ENCODE peak calls at places on chromosomes 7 and 10, in four cellular contexts. U, L, M and O are unnamed samples.

GRCh38 chr7:100887186-100887954 is 2.1 kb downstream of the UFSP1 start:
- DNase-seq in U (no peak), L (no peak), M (no peak), O (peak)

GRCh38 chr10:132373241-132373955 is 23.6 kb upstream of the PWWP2B start:
- DNase-seq in U (no peak), L (no peak), M (no peak), O (no peak)

GRCh38 chr10:82378146-82378545 is 503.2 kb downstream of the NRG3 start:
- DNase-seq in U (no peak), L (no peak), M (peak), O (no peak)

GRCh38 chr10:480928-481551 is 208.4 kb downstream of the DIP2C start:
- DNase-seq in U (no peak), L (no peak), M (peak), O (no peak)

GRCh38 chr10:47159361-47160228 is 140.4 kb upstream of the GDF10 start:
- DNase-seq in U (no peak), L (no peak), M (no peak), O (no peak)

GRCh38 chr10:7563368-7563767 is 103.4 kb downstream of the ITIH5 start:
- DNase-seq in U (no peak), L (no peak), M (peak), O (no peak)

GRCh38 chr7:128839751-128840177 is 9.6 kb downstream of the FLNC start:
- DNase-seq in U (no peak), L (no peak), M (no peak), O (no peak)

GRCh38 chr10:47257396-47258120 is 42.4 kb upstream of the GDF10 start:
- DNase-seq in U (no peak), L (no peak), M (no peak), O (no peak)

GRCh38 chr7:36132025-36132424 is 21.0 kb upstream of the EEPD1 start:
- DNase-seq in U (no peak), L (no peak), M (no peak), O (no peak)

GRCh38 chr10:122308487-122309141 is 37.5 kb downstream of the BTBD16 start:
- DNase-seq in U (no peak), L (no peak), M (no peak), O (no peak)

GRCh38 chr10:20248309-20248708 is 432.1 kb downstream of the PLXDC2 start:
- DNase-seq in U (no peak), L (no peak), M (peak), O (no peak)

GRCh38 chr7:157158400-157158799 is 19.7 kb downstream of the UBE3C start:
- DNase-seq in U (no peak), L (no peak), M (no peak), O (no peak)

GRCh38 chr10:97169911-97170693 is 15.7 kb downstream of the SLIT1 start:
- DNase-seq in U (no peak), L (no peak), M (peak), O (no peak)

GRCh38 chr7:43880596-43880995 is 11.3 kb upstream of the MRPS24 start:
- DNase-seq in U (no peak), L (no peak), M (no peak), O (no peak)

GRCh38 chr7:19958309-19958896 is 185.0 kb upstream of the TMEM196 start:
- DNase-seq in U (no peak), L (no peak), M (no peak), O (no peak)

GRCh38 chr10:99976886-99977391 is 32.8 kb downstream of the DNMBP start:
- DNase-seq in U (no peak), L (no peak), M (peak), O (no peak)

GRCh38 chr10:124892031-124892430 is 49.9 kb upstream of the ZRANB1 start:
- DNase-seq in U (no peak), L (no peak), M (no peak), O (no peak)

GRCh38 chr7:25820432-25821040 is 331.5 kb upstream of the NFE2L3 start:
- DNase-seq in U (peak), L (no peak), M (no peak), O (no peak)

GRCh38 chr7:76351372-76351771 is 7.4 kb downstream of the YWHAG start:
- DNase-seq in U (no peak), L (no peak), M (no peak), O (no peak)

GRCh38 chr10:8036521-8037198 is 17.8 kb upstream of the GATA3 start:
- DNase-seq in U (no peak), L (no peak), M (no peak), O (no peak)

GRCh38 chr7:105911961-105912575 is 35.7 kb upstream of the ATXN7L1 start:
- DNase-seq in U (no peak), L (no peak), M (no peak), O (no peak)

GRCh38 chr10:5575482-5576153 is 50.9 kb downstream of the CALML3 start:
- DNase-seq in U (no peak), L (no peak), M (no peak), O (no peak)

GRCh38 chr10:89625041-89625765 is 19.8 kb downstream of the PANK1 start:
- DNase-seq in U (no peak), L (no peak), M (no peak), O (no peak)

GRCh38 chr7:91517408-91517807 is 253.2 kb downstream of the FZD1 start:
- DNase-seq in U (no peak), L (no peak), M (no peak), O (no peak)

GRCh38 chr7:7957513-7957912 is 11.1 kb upstream of the GLCCI1 start:
- DNase-seq in U (no peak), L (no peak), M (no peak), O (no peak)

GRCh38 chr7:1720325-1720724 is 50.2 kb downstream of the ELFN1 start:
- DNase-seq in U (no peak), L (no peak), M (no peak), O (no peak)

DNA sequence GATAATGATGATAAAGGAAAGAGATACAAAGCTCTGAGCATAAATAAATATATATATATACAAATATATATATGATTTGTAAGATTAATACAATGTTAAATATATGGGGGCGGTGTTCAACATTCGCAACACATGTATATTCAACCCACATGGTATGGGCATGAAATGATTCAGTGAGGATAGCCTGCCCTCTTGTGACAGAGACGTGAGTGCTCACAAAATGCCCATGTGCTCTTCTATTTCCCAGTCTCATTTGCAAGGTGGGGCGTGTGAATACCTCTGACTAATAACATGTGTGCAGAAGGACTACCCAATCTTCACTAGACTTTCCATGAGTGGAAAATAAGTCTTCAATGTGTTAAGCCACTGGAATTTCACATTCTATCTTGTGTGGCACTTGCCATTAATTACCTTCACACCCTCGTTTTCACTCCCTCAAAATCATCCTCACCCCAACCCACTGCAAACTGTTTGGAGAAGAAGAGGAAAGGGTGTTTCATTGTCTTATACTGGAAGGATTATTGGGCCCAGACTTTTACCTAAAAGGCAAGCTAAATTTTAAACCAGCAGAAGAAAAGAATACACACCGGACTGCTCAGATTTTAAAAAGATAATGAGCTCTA is 26.9 kb downstream of the ASAH2 start:
- DNase-seq in U (peak), L (no peak), M (no peak), O (no peak)
- TF ChIP-seq CTCF in U (peak), L (no peak), M (peak), O (no peak)

DNA sequence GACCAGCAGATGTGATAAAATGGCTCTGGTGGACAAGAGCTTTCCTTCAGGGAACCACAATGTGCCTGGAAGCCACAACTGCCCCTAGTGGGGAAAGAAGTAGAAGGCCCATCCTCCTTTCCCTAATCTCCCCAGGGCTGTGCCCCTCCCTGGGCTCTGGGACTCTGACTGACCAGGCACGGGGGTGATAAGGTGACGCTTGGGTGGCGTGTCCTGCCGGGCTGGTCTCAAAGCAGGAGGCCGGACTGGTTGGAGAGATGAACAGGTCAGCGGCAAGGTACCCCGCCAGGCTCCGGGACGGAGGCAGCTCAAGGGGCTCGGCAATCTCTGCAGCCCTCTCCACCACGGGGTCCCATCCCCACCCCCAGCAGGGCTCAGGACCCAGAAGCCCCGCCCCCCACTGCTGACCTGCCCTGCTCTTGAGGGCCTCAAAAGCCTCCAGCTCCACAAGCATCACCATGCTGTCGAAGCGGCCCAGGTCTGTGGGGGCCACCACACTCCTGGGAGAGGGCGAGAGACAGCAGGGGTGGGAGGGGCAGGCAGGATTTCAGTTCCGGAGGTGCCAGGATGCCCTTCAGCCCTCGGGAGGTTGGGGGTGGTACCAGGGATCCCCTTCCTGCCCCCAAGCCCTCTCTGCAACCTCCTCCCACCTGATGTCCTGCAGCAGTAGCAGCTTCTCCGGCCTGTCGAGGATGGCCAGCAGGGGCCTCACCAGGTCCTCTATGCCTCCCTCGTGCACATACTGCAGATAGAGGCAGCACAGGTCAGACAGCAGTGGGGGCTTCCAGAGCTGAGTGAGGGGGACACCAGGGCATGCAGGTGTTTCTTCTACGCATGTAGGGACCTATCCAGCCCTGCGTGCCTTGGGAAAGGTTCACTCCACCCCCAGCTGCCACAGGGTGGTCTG is 12.2 kb downstream of the LZTS2 start:
- DNase-seq in U (peak), L (no peak), M (no peak), O (no peak)
- TF ChIP-seq CTCF in U (peak), L (no peak), M (no peak), O (no peak)

GRCh38 chr7:98358706-98359105 is 42.2 kb downstream of the BAIAP2L1 start:
- DNase-seq in U (no peak), L (no peak), M (no peak), O (no peak)

GRCh38 chr7:98360221-98361124 is 40.4 kb downstream of the BAIAP2L1 start:
- DNase-seq in U (peak), L (no peak), M (peak), O (no peak)

GRCh38 chr7:98359395-98359794 is 41.5 kb downstream of the BAIAP2L1 start:
- DNase-seq in U (no peak), L (no peak), M (no peak), O (no peak)

GRCh38 chr7:98355250-98355538 is 45.7 kb downstream of the BAIAP2L1 start:
- DNase-seq in U (no peak), L (no peak), M (no peak), O (no peak)

DNA sequence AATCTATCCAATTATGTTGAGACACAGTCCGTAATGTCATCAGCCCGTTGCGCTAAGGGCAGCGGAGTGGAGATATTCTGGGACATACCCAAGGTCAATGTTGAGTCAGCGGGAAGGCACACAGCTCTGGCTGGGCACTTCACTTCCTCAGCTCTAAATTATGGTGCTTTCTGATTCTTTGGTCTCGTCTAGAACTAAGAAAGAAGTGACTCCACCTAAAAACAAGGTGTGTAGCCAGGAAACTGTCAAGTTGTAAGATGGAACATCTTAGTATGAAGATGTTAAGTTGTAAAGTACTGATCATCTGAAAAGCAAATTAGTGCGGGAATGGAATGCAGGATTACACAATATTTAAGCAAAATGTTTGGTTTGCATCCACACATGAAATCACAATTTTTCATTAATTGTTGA is 43.1 kb downstream of the BAIAP2L1 start:
- DNase-seq in U (no peak), L (no peak), M (peak), O (no peak)
- TF ChIP-seq CTCF in U (no peak), L (no peak), M (no peak), O (no peak)

DNA sequence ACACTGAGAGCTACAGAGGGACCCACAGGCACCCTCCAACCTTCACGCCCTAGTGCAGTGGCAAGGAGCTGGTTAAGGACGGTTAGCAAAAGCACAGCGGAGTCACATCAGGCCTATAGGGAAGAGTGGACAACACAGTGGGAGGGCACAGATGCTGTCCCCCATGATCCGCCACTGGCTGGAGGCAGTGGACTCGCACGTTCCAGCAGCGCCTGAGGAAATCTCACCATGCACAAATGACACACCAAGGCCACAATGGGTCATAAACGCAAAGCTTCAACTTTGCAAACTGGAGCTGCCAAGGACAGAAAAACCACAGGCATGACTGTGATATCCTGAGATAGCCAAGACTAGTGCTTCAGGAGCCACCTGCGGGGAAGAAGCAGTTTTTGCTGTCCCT is 58.8 kb downstream of the GRB10 start:
- DNase-seq in U (no peak), L (no peak), M (peak), O (no peak)
- TF ChIP-seq CTCF in U (no peak), L (no peak), M (no peak), O (no peak)

GRCh38 chr7:94228678-94229077 is 166.0 kb upstream of the COL1A2 start:
- DNase-seq in U (no peak), L (no peak), M (no peak), O (no peak)
- TF ChIP-seq CTCF in U (no peak), L (no peak), M (no peak), O (no peak)

DNA sequence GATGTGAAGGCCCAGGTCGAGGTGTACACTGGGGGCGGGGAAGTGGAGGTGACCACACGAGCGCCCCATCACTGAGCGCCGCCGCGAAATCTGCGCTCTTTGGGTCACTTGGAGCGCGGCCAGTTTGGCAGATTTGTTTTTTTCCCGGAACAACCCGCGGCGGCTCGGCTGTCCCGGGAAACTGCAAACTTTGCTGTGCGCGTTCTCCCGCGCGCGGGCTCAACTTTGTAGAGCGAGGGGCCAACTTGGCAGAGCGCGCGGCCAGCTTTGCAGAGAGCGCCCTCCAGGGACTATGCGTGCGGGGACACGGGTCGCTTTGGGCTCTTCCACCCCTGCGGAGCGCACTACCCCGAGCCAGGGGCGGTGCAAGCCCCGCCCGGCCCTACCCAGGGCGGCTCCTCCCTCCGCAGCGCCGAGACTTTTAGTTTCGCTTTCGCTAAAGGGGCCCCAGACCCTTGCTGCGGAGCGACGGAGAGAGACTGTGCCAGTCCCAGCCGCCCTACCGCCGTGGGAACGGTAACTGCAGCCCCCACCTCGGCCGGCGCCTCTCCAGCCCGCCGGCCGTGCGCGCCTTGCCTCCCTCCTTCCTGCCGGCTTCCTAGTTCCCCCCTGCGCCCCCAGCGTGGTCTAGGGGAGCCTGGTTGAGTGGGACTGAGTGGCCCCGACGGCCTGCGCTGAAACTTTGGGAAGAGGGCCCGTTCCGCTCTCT is at the start of gene CASP7:
- DNase-seq in U (peak), L (peak), M (peak), O (peak)
- TF ChIP-seq CTCF in U (no peak), L (no peak), M (no peak), O (no peak)

GRCh38 chr7:17472518-17472917 is 174.1 kb downstream of the AHR start:
- DNase-seq in U (no peak), L (no peak), M (no peak), O (no peak)

GRCh38 chr7:17477182-17477581 is 178.7 kb downstream of the AHR start:
- DNase-seq in U (no peak), L (no peak), M (no peak), O (no peak)

GRCh38 chr7:17472939-17473338 is 174.5 kb downstream of the AHR start:
- DNase-seq in U (no peak), L (no peak), M (no peak), O (no peak)

GRCh38 chr7:17474724-17475344 is 176.4 kb downstream of the AHR start:
- DNase-seq in U (peak), L (no peak), M (no peak), O (no peak)
- TF ChIP-seq CTCF in U (peak), L (no peak), M (no peak), O (no peak)

DNA sequence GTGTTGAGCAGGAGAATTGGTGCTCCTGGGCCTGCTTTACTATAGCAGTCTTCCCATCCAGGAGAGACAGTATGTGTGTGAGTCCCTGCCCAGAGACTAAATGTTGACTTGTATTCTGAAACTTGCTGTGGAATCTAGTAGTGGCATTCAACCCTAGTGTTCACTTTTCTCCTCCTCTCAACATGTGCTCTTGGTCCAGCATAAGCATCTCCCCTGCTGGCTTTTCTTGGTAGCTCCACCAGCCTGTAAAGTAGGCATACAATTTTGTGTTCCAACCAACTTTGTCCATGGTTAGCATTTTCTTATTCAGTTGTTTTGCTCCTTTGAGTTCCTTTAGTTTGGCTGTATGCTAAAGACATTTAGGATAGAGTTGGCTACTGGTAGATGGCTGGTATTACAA is 45.9 kb downstream of the ASB4 start:
- DNase-seq in U (no peak), L (no peak), M (no peak), O (no peak)
- TF ChIP-seq CTCF in U (peak), L (no peak), M (peak), O (no peak)

DNA sequence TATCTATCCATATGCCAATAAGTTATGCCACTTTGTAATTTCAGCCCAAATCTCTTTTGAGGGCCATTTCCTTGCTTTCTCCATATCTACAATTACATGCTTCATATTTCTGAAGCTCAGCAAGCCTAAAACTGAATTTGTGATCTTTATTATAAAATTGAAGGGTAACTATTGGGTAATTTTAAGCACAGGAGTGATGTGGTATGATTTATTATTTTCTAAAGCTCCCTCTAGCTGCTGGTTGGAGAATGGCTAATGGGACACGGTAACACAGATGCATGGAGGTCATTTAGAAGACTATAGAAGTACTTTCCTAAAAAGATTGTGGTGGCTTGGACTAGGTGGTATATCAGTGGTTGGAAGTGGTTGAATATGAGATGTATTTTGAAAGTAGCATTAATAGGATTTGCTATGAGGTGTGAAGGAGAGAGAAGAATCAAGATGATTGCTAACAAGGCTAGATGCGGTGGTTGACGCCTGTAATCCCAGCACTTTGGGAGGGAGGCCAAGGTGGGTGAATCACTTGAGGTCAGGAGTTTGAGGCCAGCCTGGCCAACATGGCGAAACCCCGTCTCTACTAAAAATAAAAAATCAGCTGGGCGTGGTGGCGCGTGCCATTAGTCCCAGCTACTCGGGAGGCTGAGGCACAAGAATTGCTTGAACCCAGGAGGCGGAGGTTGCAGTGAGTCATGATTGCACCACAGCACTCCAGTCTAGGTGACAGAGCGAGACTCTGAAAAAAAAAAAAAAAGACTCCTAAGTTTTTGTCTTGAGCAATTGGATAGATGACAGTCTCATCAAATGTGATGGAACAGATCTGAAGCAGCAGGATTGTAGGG is 13.9 kb downstream of the KLHDC10 start:
- DNase-seq in U (no peak), L (no peak), M (peak), O (no peak)
- TF ChIP-seq CTCF in U (peak), L (peak), M (peak), O (no peak)